ENCODE peak calls at places on chromosomes 13 and 19, in seven cellular contexts. L is A172, X is progenitor cell of endocrine pancreas, V is NCI-H1092 treated with DMSO at 0.1 percent for 48 hours, B is NCI-H2081, H is brain microvascular endothelial cell, N is GM03348. Y is an unnamed sample.

GRCh38 chr19:36423925-36424324 is 5.5 kb upstream of the ZFP82 start:
- DNase-seq in B (no peak), L (no peak), V (no peak), H (no peak), N (no peak), X (no peak), Y (no peak)

GRCh38 chr13:76462003-76462402 is 424.2 kb downstream of the KCTD12 start:
- DNase-seq in X (no peak), L (no peak), V (peak), N (no peak), H (no peak), B (no peak), Y (no peak)

GRCh38 chr13:111232191-111232590 is 88.3 kb upstream of the TEX29 start:
- DNase-seq in X (no peak), L (no peak), H (no peak), N (no peak), V (no peak), B (no peak), Y (no peak)

GRCh38 chr13:59982631-59983382 is 180.9 kb downstream of the DIAPH3 start:
- DNase-seq in B (no peak), X (no peak), L (no peak), V (no peak), H (peak), N (no peak), Y (no peak)

GRCh38 chr13:72523049-72523448 is 204.4 kb downstream of the MZT1 start:
- DNase-seq in L (no peak), B (no peak), H (no peak), N (no peak), V (peak), X (no peak), Y (no peak)

GRCh38 chr13:106649495-106649894 is 81.6 kb upstream of the ARGLU1 start:
- DNase-seq in B (no peak), X (no peak), V (no peak), L (peak), N (no peak), H (peak), Y (no peak)

GRCh38 chr13:41995946-41996345 is 35.0 kb upstream of the VWA8 start:
- DNase-seq in X (no peak), L (peak), B (no peak), N (peak), V (no peak), H (peak), Y (no peak)

GRCh38 chr19:13043285-13043684 is 48.0 kb downstream of the NFIX start:
- DNase-seq in L (no peak), V (no peak), B (no peak), X (no peak), N (no peak), H (no peak), Y (no peak)

GRCh38 chr13:73228546-73228945 is 169.7 kb downstream of the KLF5 start:
- DNase-seq in V (no peak), L (no peak), N (no peak), H (no peak), X (no peak), B (no peak), Y (no peak)

GRCh38 chr19:48926909-48927308 is 6.6 kb upstream of the DHDH start:
- DNase-seq in X (no peak), V (no peak), N (peak), B (no peak), L (peak), H (peak), Y (no peak)

GRCh38 chr13:27965740-27966640 is 3.1 kb downstream of the CDX2 start:
- DNase-seq in X (no peak), N (no peak), H (no peak), L (no peak), B (no peak), V (no peak), Y (no peak)

GRCh38 chr13:23752111-23753001 is 136.8 kb downstream of the MIPEP start:
- DNase-seq in L (no peak), B (no peak), N (no peak), X (no peak), V (no peak), H (no peak), Y (no peak)

GRCh38 chr19:10424011-10424637 is 3.8 kb downstream of the PDE4A start:
- DNase-seq in B (peak), L (peak), V (peak), X (peak), H (peak), N (peak), Y (peak)

GRCh38 chr19:10316229-10317044 is 622 bp upstream of the FDX2 start:
- DNase-seq in L (no peak), H (no peak), N (no peak), V (no peak), X (no peak), B (no peak), Y (no peak)

GRCh38 chr13:36217456-36217855 is 3.1 kb upstream of the SOHLH2 start:
- DNase-seq in V (no peak), H (no peak), B (no peak), L (no peak), N (no peak), X (no peak), Y (no peak)

GRCh38 chr13:97043302-97043701 is 49.0 kb upstream of the OXGR1 start:
- DNase-seq in H (peak), V (no peak), X (no peak), N (peak), L (peak), B (no peak), Y (no peak)

GRCh38 chr19:30387311-30388115 is 15.3 kb downstream of the ZNF536 start:
- DNase-seq in H (no peak), X (no peak), N (no peak), L (no peak), B (no peak), V (no peak), Y (no peak)

GRCh38 chr19:12194827-12195500 is 32.1 kb downstream of the ZNF136 start:
- DNase-seq in B (no peak), V (peak), X (no peak), H (peak), N (peak), L (no peak), Y (no peak)

GRCh38 chr19:42113641-42114348 is 18.5 kb downstream of the POU2F2 start:
- DNase-seq in B (no peak), V (peak), X (no peak), H (peak), N (peak), L (peak), Y (peak)

GRCh38 chr19:50301607-50301971 is 27.6 kb downstream of the KCNC3 start:
- DNase-seq in B (no peak), L (no peak), X (no peak), V (no peak), N (no peak), H (no peak), Y (no peak)

GRCh38 chr19:45768644-45769053 is 403 bp downstream of the SIX5 start:
- DNase-seq in N (peak), B (no peak), X (no peak), H (peak), L (no peak), V (no peak), Y (no peak)

Y was measured in SHP77 treated with DMSO at 0.1 percent for 48 hours.